ENCODE peak calls at places on chromosomes 5 and 9, in five cellular contexts. One of them, this sample, is unnamed.

GRCh38 chr5:57448751-57449150 is 33.9 kb downstream of the ACTBL2 start:
- DNase-seq in GM19239: no peak
- DNase-seq in brain microvascular endothelial cell: no peak
- DNase-seq in HEK293T: no peak
- DNase-seq in CD8-positive, alpha-beta memory T cell: no peak
- DNase-seq in this sample: no peak

GRCh38 chr5:144436007-144436406 is 265.3 kb downstream of the KCTD16 start:
- DNase-seq in GM19239: no peak
- DNase-seq in brain microvascular endothelial cell: no peak
- DNase-seq in HEK293T: no peak
- DNase-seq in CD8-positive, alpha-beta memory T cell: no peak
- DNase-seq in this sample: no peak

GRCh38 chr5:179355976-179356968 is 11.0 kb upstream of the ADAMTS2 start:
- DNase-seq in GM19239: no peak
- DNase-seq in brain microvascular endothelial cell: no peak
- DNase-seq in HEK293T: no peak
- DNase-seq in CD8-positive, alpha-beta memory T cell: no peak
- DNase-seq in this sample: no peak

GRCh38 chr5:116454417-116454927 is 120.2 kb downstream of the SEMA6A start:
- DNase-seq in GM19239: peak
- DNase-seq in brain microvascular endothelial cell: peak
- DNase-seq in HEK293T: no peak
- DNase-seq in CD8-positive, alpha-beta memory T cell: no peak
- DNase-seq in this sample: no peak

GRCh38 chr5:34490501-34491250 is 165.5 kb upstream of the RAI14 start:
- DNase-seq in GM19239: no peak
- DNase-seq in brain microvascular endothelial cell: no peak
- DNase-seq in HEK293T: peak
- DNase-seq in CD8-positive, alpha-beta memory T cell: no peak
- DNase-seq in this sample: no peak

GRCh38 chr9:503881-504852 is 289.5 kb downstream of the DOCK8 start:
- DNase-seq in GM19239: peak
- DNase-seq in brain microvascular endothelial cell: peak
- DNase-seq in HEK293T: peak
- DNase-seq in CD8-positive, alpha-beta memory T cell: peak
- DNase-seq in this sample: peak

GRCh38 chr5:135239461-135240282 is 159.4 kb downstream of the MACROH2A1 start:
- DNase-seq in GM19239: no peak
- DNase-seq in brain microvascular endothelial cell: no peak
- DNase-seq in HEK293T: no peak
- DNase-seq in CD8-positive, alpha-beta memory T cell: no peak
- DNase-seq in this sample: peak

GRCh38 chr9:108086624-108087023 is 597.1 kb upstream of the KLF4 start:
- DNase-seq in GM19239: no peak
- DNase-seq in brain microvascular endothelial cell: no peak
- DNase-seq in HEK293T: no peak
- DNase-seq in CD8-positive, alpha-beta memory T cell: no peak
- DNase-seq in this sample: no peak

GRCh38 chr9:125169889-125170288 is 19.7 kb downstream of the PPP6C start:
- DNase-seq in GM19239: no peak
- DNase-seq in brain microvascular endothelial cell: no peak
- DNase-seq in HEK293T: no peak
- DNase-seq in CD8-positive, alpha-beta memory T cell: no peak
- DNase-seq in this sample: no peak

GRCh38 chr5:30600892-30601291 is 592.6 kb upstream of the CDH6 start:
- DNase-seq in GM19239: no peak
- DNase-seq in brain microvascular endothelial cell: no peak
- DNase-seq in HEK293T: no peak
- DNase-seq in CD8-positive, alpha-beta memory T cell: no peak
- DNase-seq in this sample: no peak

GRCh38 chr9:111659706-111660105 is 1.7 kb upstream of the GNG10 start:
- DNase-seq in GM19239: no peak
- DNase-seq in brain microvascular endothelial cell: no peak
- DNase-seq in HEK293T: no peak
- DNase-seq in CD8-positive, alpha-beta memory T cell: no peak
- DNase-seq in this sample: no peak

GRCh38 chr5:160230686-160231527 is 1.6 kb downstream of the FABP6 start:
- DNase-seq in GM19239: no peak
- DNase-seq in brain microvascular endothelial cell: peak
- DNase-seq in HEK293T: no peak
- DNase-seq in CD8-positive, alpha-beta memory T cell: no peak
- DNase-seq in this sample: no peak

GRCh38 chr5:145854651-145855258 is 18.1 kb downstream of the GRXCR2 start:
- DNase-seq in GM19239: no peak
- DNase-seq in brain microvascular endothelial cell: peak
- DNase-seq in HEK293T: no peak
- DNase-seq in CD8-positive, alpha-beta memory T cell: no peak
- DNase-seq in this sample: no peak

GRCh38 chr5:389197-389821 is 53.7 kb upstream of the EXOC3 start:
- DNase-seq in GM19239: no peak
- DNase-seq in brain microvascular endothelial cell: no peak
- DNase-seq in HEK293T: no peak
- DNase-seq in CD8-positive, alpha-beta memory T cell: no peak
- DNase-seq in this sample: peak

GRCh38 chr9:100623969-100624368 is 46.1 kb downstream of the CAVIN4 start:
- DNase-seq in GM19239: no peak
- DNase-seq in brain microvascular endothelial cell: no peak
- DNase-seq in HEK293T: no peak
- DNase-seq in CD8-positive, alpha-beta memory T cell: no peak
- DNase-seq in this sample: no peak

GRCh38 chr5:168362097-168362885 is 70.8 kb downstream of the WWC1 start:
- DNase-seq in GM19239: no peak
- DNase-seq in brain microvascular endothelial cell: no peak
- DNase-seq in HEK293T: no peak
- DNase-seq in CD8-positive, alpha-beta memory T cell: no peak
- DNase-seq in this sample: no peak

GRCh38 chr5:176776916-176777315 is 33.4 kb upstream of the UNC5A start:
- DNase-seq in GM19239: no peak
- DNase-seq in brain microvascular endothelial cell: no peak
- DNase-seq in HEK293T: peak
- DNase-seq in CD8-positive, alpha-beta memory T cell: no peak
- DNase-seq in this sample: no peak